ENCODE peak calls at places on chromosomes 12 and 14, in four cellular contexts. T, S, O and V are unnamed samples.

GRCh38 chr14:103495854-103496253 is 26.8 kb downstream of the CKB start:
- DNase-seq in T (no peak), S (peak), O (no peak), V (no peak)

GRCh38 chr12:34388636-34389377 is 366.5 kb downstream of the ALG10 start:
- DNase-seq in T (no peak), S (no peak), O (no peak), V (no peak)

GRCh38 chr14:92649934-92650545 is 98.4 kb downstream of the LGMN start:
- DNase-seq in T (peak), S (peak), O (peak), V (no peak)

GRCh38 chr12:98551787-98552186 is 36.4 kb downstream of the TMPO start:
- DNase-seq in T (no peak), S (no peak), O (no peak), V (no peak)

GRCh38 chr12:90936230-90937005 is 18.6 kb downstream of the CCER1 start:
- DNase-seq in T (no peak), S (no peak), O (no peak), V (no peak)

GRCh38 chr12:12872139-12872933 is 19.0 kb upstream of the GPRC5A start:
- DNase-seq in T (peak), S (no peak), O (peak), V (peak)

GRCh38 chr12:130280226-130280625 is 57.5 kb upstream of the PIWIL1 start:
- DNase-seq in T (no peak), S (no peak), O (no peak), V (peak)

GRCh38 chr12:109291531-109292341 is 17.3 kb downstream of the FOXN4 start:
- DNase-seq in T (peak), S (peak), O (peak), V (no peak)

GRCh38 chr12:113919791-113920190 is 46.3 kb downstream of the RBM19 start:
- DNase-seq in T (no peak), S (no peak), O (no peak), V (no peak)

GRCh38 chr12:32155911-32156585 is 49.4 kb downstream of the BICD1 start:
- DNase-seq in T (no peak), S (no peak), O (no peak), V (no peak)

GRCh38 chr12:53701518-53702264 is 25.6 kb downstream of the CALCOCO1 start:
- DNase-seq in T (peak), S (peak), O (peak), V (peak)

GRCh38 chr12:96386794-96387193 is 13.4 kb downstream of the CDK17 start:
- DNase-seq in T (no peak), S (no peak), O (no peak), V (no peak)

GRCh38 chr12:69161835-69162234 is 77.5 kb upstream of the CPSF6 start:
- DNase-seq in T (peak), S (no peak), O (peak), V (no peak)

GRCh38 chr12:106416273-106416672 is 58.7 kb downstream of the POLR3B start:
- DNase-seq in T (no peak), S (no peak), O (peak), V (no peak)

GRCh38 chr12:52518574-52519469 is 1.4 kb downstream of the KRT5 start:
- DNase-seq in T (no peak), S (peak), O (no peak), V (no peak)

GRCh38 chr12:71354871-71355270 is 84.7 kb upstream of the LGR5 start:
- DNase-seq in T (no peak), S (no peak), O (no peak), V (no peak)
- TF ChIP-seq CTCF in T (no peak), S (no peak), O (no peak), V (no peak)

GRCh38 chr12:115209230-115209629 is 525.3 kb upstream of the TBX3 start:
- DNase-seq in T (no peak), S (no peak), O (no peak), V (no peak)

GRCh38 chr12:115205755-115206308 is 521.9 kb upstream of the TBX3 start:
- DNase-seq in T (no peak), S (no peak), O (no peak), V (no peak)

GRCh38 chr12:115207216-115207915 is 523.4 kb upstream of the TBX3 start:
- DNase-seq in T (no peak), S (no peak), O (no peak), V (no peak)

GRCh38 chr12:115210533-115211252 is 526.7 kb upstream of the TBX3 start:
- DNase-seq in T (no peak), S (no peak), O (no peak), V (no peak)

GRCh38 chr12:115208098-115208497 is 524.1 kb upstream of the TBX3 start:
- DNase-seq in T (no peak), S (no peak), O (no peak), V (no peak)
- TF ChIP-seq CTCF in T (no peak), S (no peak), O (no peak), V (no peak)

GRCh38 chr12:57694459-57695019 is 607 bp downstream of the OS9 start:
- DNase-seq in T (peak), S (peak), O (no peak), V (no peak)

GRCh38 chr12:57695770-57696432 is 2.0 kb downstream of the OS9 start:
- DNase-seq in T (no peak), S (no peak), O (no peak), V (no peak)

GRCh38 chr12:57693317-57693658 is 644 bp upstream of the OS9 start:
- DNase-seq in T (peak), S (no peak), O (no peak), V (no peak)

GRCh38 chr12:57692500-57692899 is 1.4 kb upstream of the OS9 start:
- DNase-seq in T (no peak), S (no peak), O (no peak), V (no peak)

DNA sequence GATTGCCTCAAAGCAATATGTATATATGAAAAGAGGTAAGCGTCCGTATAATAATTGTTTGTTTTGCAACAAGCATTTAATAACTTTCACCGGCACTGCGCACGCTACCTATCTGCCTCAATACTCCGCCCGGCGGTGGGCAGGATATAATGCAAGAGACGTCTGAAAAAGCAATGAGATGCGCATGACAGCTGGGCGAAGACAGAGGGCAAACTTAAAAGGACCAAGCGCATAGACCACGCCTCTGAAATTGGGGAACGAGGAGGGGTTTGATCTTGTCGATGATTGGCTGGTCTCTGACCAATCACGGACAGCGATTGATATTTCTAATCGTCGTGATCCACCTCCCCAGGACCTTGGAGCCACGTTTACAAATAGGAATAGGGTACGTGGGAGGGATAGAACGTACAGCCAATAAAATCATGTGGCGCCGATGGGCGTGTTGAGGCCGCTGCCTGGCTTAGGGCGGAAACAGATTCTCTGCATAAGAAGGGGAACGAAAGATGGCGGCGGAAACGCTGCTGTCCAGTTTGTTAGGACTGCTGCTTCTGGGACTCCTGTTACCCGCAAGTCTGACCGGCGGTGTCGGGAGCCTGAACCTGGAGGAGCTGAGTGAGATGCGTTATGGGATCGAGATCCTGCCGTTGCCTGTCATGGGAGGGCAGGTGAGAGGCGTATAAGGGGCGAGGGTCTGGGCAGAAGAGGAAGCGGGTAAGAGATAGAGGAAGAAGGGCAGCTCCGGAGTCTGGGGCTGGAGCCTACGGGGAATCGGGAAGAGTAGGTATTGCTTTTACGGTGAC is at the start of gene OS9:
- DNase-seq in T (peak), S (peak), O (peak), V (peak)
- TF ChIP-seq CTCF in T (peak), S (peak), O (peak), V (peak)

DNA sequence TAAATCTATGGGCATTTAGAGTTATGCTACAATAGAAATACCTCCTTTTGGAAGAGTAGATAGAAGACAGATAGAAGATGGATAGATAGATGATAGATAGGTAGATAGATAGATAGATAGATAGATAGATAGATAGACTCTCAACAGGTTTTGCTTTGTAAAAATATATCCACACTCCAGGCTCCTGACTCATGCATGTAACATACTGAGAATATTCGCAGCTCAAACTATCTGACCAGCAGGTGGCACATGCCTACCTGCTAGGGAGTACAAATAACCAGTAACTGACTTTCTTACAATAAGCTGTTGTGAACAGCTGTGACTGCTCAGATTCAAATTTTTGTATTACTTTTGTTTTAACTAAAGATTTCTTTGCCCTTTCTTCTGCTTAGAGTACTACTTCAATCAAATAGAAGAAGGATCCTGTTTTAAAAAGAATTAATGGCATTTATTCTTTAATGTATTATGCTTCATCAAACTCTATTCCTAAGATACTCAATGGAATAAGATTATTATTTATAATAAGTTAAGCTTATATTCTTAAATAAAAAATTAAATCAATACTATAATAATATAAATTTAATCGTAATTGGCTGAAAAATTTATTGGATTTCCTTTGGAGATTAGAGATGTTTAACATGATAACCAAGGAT is 15.8 kb upstream of the CPNE8 start:
- DNase-seq in T (no peak), S (peak), O (peak), V (peak)
- TF ChIP-seq CTCF in T (no peak), S (peak), O (peak), V (peak)

DNA sequence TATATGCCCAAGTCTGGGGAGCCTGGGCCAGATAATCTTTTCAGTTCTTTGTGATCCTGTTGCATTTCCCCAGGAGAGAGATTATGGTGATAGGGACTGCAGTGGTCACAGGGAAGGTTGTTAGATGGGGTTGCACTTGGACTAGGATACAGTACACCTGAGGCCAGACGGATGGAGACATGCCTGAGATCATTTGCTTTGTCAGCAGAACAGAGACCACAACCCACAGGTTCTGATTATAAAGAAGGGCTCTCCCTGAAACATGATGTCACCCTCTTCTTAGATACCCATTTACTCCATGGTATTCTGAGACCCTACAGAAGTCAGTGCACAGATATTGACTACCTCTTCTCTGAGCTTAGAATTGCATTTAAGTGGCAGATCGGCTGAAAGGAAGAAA is 200.9 kb upstream of the IGF1 start:
- DNase-seq in T (no peak), S (no peak), O (no peak), V (no peak)
- TF ChIP-seq CTCF in T (no peak), S (no peak), O (no peak), V (no peak)

DNA sequence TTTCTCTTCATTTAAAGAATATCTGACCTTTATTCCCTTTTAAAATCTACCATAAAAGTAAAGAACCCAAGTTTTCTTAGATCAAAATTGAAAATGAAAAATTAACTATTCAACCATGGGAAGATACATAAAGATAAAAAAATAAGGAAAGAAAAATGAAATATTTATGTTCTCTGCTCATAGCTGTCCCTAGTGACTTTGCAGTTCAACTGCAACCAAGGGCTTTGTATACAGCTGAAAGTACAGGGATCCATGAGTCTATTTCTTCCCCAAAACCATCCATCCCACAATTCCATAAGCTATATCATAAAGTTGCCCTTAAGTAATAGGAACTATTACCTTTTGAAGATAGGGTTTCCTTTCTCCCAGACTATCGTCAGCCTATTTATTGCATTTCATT is 113.1 kb downstream of the ITPR2 start:
- DNase-seq in T (no peak), S (no peak), O (no peak), V (no peak)
- TF ChIP-seq CTCF in T (peak), S (no peak), O (peak), V (peak)